ENCODE peak calls at places on chromosome 11, in eight cellular contexts. B is brain microvascular endothelial cell; U is ovary; Q is NCI-H146; G is GF-D8; M is MCF 10A; W is stimulated activated CD4-positive, alpha-beta T cell treated with anti-CD3 and anti-CD28 coated beads, Interleukin-15, amount 100 ng/mL, for 1 hour; E is NCI-H2029 treated with DMSO at 0.1 percent for 48 hours. P is an unnamed sample.

GRCh38 chr11:1830119-1830499 is 4.7 kb upstream of the SYT8 start:
- DNase-seq in U (no peak), G (no peak), M (no peak), Q (no peak), W (no peak), B (no peak), E (no peak), P (no peak)

GRCh38 chr11:8083871-8084281 is 2.9 kb downstream of the TUB start:
- DNase-seq in B (no peak), M (no peak), Q (no peak), E (no peak), W (no peak), U (no peak), G (no peak), P (no peak)

GRCh38 chr11:3738241-3738640 is 59.1 kb downstream of the NUP98 start:
- DNase-seq in G (no peak), U (no peak), B (no peak), E (no peak), Q (no peak), M (peak), W (no peak), P (no peak)

GRCh38 chr11:71302911-71303310 is 50.5 kb upstream of the SHANK2 start:
- DNase-seq in G (no peak), M (no peak), E (no peak), W (no peak), U (no peak), Q (no peak), B (no peak), P (no peak)

GRCh38 chr11:116929393-116930090 is 92.1 kb upstream of the APOA1 start:
- DNase-seq in Q (no peak), W (no peak), G (peak), U (no peak), M (no peak), B (peak), E (no peak), P (no peak)

GRCh38 chr11:2800655-2801531 is 84.7 kb downstream of the CDKN1C start:
- DNase-seq in W (no peak), E (no peak), M (no peak), G (no peak), U (peak), B (no peak), Q (no peak), P (no peak)

GRCh38 chr11:9047986-9048522 is 43.3 kb downstream of the SCUBE2 start:
- DNase-seq in E (no peak), W (no peak), Q (no peak), G (no peak), U (no peak), M (no peak), B (no peak), P (no peak)

GRCh38 chr11:9893474-9893873 is 229.6 kb downstream of the SWAP70 start:
- DNase-seq in M (no peak), G (no peak), Q (no peak), U (no peak), W (no peak), B (no peak), E (no peak), P (no peak)

GRCh38 chr11:2735053-2735589 is 35.3 kb upstream of the KCNQ1OT1 start:
- DNase-seq in G (no peak), M (no peak), Q (no peak), U (no peak), B (no peak), W (no peak), E (no peak), P (no peak)

GRCh38 chr11:748007-748359 is 719 bp downstream of the TALDO1 start:
- DNase-seq in B (no peak), G (no peak), E (no peak), U (no peak), W (no peak), M (no peak), Q (peak), P (no peak)

GRCh38 chr11:110165039-110165438 is 71.8 kb downstream of the ZC3H12C start:
- DNase-seq in U (no peak), Q (no peak), G (no peak), B (no peak), E (no peak), W (no peak), M (no peak), P (no peak)

GRCh38 chr11:12808519-12808918 is 134.3 kb downstream of the TEAD1 start:
- DNase-seq in B (peak), W (no peak), M (no peak), Q (no peak), U (no peak), G (no peak), E (no peak), P (no peak)

GRCh38 chr11:130037881-130038601 is 31.7 kb upstream of the APLP2 start:
- DNase-seq in G (no peak), W (no peak), M (peak), Q (no peak), B (peak), U (no peak), E (no peak), P (peak)

GRCh38 chr11:19404787-19405186 is 164.0 kb upstream of the E2F8 start:
- DNase-seq in E (no peak), W (no peak), U (no peak), Q (no peak), G (no peak), M (no peak), B (no peak), P (no peak)

GRCh38 chr11:105611837-105612480 is 2.1 kb downstream of the GRIA4 start:
- DNase-seq in W (no peak), E (no peak), Q (no peak), U (no peak), B (no peak), G (no peak), M (no peak), P (no peak)

GRCh38 chr11:134345237-134345550 is 13.4 kb downstream of the GLB1L2 start:
- DNase-seq in Q (no peak), U (no peak), W (no peak), M (no peak), G (no peak), E (no peak), B (no peak), P (no peak)

GRCh38 chr11:62398011-62398994 is 20.5 kb upstream of the SCGB1A1 start:
- DNase-seq in U (peak), E (no peak), W (no peak), Q (no peak), G (peak), M (no peak), B (peak), P (no peak)

GRCh38 chr11:105177658-105178057 is 38.1 kb upstream of the CARD18 start:
- DNase-seq in E (no peak), B (peak), G (no peak), W (no peak), U (no peak), M (peak), Q (no peak), P (peak)

GRCh38 chr11:105230586-105230985 is 91.0 kb upstream of the CARD18 start:
- DNase-seq in U (no peak), M (peak), G (no peak), W (no peak), Q (no peak), E (no peak), B (no peak), P (peak)

P was measured in renal cortical epithelial cell.